ENCODE peak calls at places on chromosome 16, in nine cellular contexts. One of them, this sample, is unnamed.

GRCh38 chr16:10103096-10103495 is 79.1 kb downstream of the GRIN2A start:
- DNase-seq in skeletal muscle cell: no peak
- DNase-seq in T-helper 2 cell: no peak
- DNase-seq in AG09319: no peak
- DNase-seq in GM12865: no peak
- DNase-seq in fibroblast of the conjunctiva: no peak
- DNase-seq in H7: no peak
- DNase-seq in stimulated activated CD8-positive, alpha-beta memory T cell treated with anti-CD3 and anti-CD28 coated beads, Interleukin-7, amount 100 ng/mL, for 24 hours: no peak
- DNase-seq in RPMI8226: no peak
- DNase-seq in this sample: no peak

GRCh38 chr16:69916445-69916844 is 34.7 kb upstream of the CLEC18A start:
- DNase-seq in skeletal muscle cell: no peak
- DNase-seq in T-helper 2 cell: no peak
- DNase-seq in AG09319: no peak
- DNase-seq in GM12865: no peak
- DNase-seq in fibroblast of the conjunctiva: no peak
- DNase-seq in H7: no peak
- DNase-seq in stimulated activated CD8-positive, alpha-beta memory T cell treated with anti-CD3 and anti-CD28 coated beads, Interleukin-7, amount 100 ng/mL, for 24 hours: no peak
- DNase-seq in RPMI8226: no peak
- DNase-seq in this sample: no peak

GRCh38 chr16:84548971-84549844 is 44.7 kb upstream of the MEAK7 start:
- DNase-seq in skeletal muscle cell: no peak
- DNase-seq in T-helper 2 cell: peak; percentile 18
- DNase-seq in AG09319: no peak
- DNase-seq in GM12865: no peak
- DNase-seq in fibroblast of the conjunctiva: no peak
- DNase-seq in H7: no peak
- DNase-seq in stimulated activated CD8-positive, alpha-beta memory T cell treated with anti-CD3 and anti-CD28 coated beads, Interleukin-7, amount 100 ng/mL, for 24 hours: no peak
- DNase-seq in RPMI8226: no peak
- DNase-seq in this sample: peak; percentile 42

GRCh38 chr16:77744136-77744535 is 21.8 kb downstream of the NUDT7 start:
- DNase-seq in skeletal muscle cell: no peak
- DNase-seq in T-helper 2 cell: no peak
- DNase-seq in AG09319: no peak
- DNase-seq in GM12865: no peak
- DNase-seq in fibroblast of the conjunctiva: no peak
- DNase-seq in H7: no peak
- DNase-seq in stimulated activated CD8-positive, alpha-beta memory T cell treated with anti-CD3 and anti-CD28 coated beads, Interleukin-7, amount 100 ng/mL, for 24 hours: no peak
- DNase-seq in RPMI8226: no peak
- DNase-seq in this sample: no peak

GRCh38 chr16:55834044-55834443 is 1.1 kb upstream of the CES1 start:
- DNase-seq in skeletal muscle cell: no peak
- DNase-seq in T-helper 2 cell: no peak
- DNase-seq in AG09319: no peak
- DNase-seq in GM12865: peak; percentile 8
- DNase-seq in fibroblast of the conjunctiva: no peak
- DNase-seq in H7: no peak
- DNase-seq in stimulated activated CD8-positive, alpha-beta memory T cell treated with anti-CD3 and anti-CD28 coated beads, Interleukin-7, amount 100 ng/mL, for 24 hours: no peak
- DNase-seq in RPMI8226: no peak
- DNase-seq in this sample: no peak

GRCh38 chr16:85650864-85651811 is 37.6 kb downstream of the GINS2 start:
- DNase-seq in skeletal muscle cell: no peak
- DNase-seq in T-helper 2 cell: no peak
- DNase-seq in AG09319: no peak
- DNase-seq in GM12865: no peak
- DNase-seq in fibroblast of the conjunctiva: no peak
- DNase-seq in H7: peak; percentile 85
- DNase-seq in stimulated activated CD8-positive, alpha-beta memory T cell treated with anti-CD3 and anti-CD28 coated beads, Interleukin-7, amount 100 ng/mL, for 24 hours: no peak
- DNase-seq in RPMI8226: no peak
- DNase-seq in this sample: no peak

GRCh38 chr16:82329504-82330192 is 159.6 kb upstream of the MPHOSPH6 start:
- DNase-seq in skeletal muscle cell: no peak
- DNase-seq in T-helper 2 cell: no peak
- DNase-seq in AG09319: no peak
- DNase-seq in GM12865: no peak
- DNase-seq in fibroblast of the conjunctiva: no peak
- DNase-seq in H7: no peak
- DNase-seq in stimulated activated CD8-positive, alpha-beta memory T cell treated with anti-CD3 and anti-CD28 coated beads, Interleukin-7, amount 100 ng/mL, for 24 hours: no peak
- DNase-seq in RPMI8226: no peak
- DNase-seq in this sample: no peak

GRCh38 chr16:86566601-86566965 is at the start of gene FOXC2:
- DNase-seq in skeletal muscle cell: peak; percentile 91
- DNase-seq in T-helper 2 cell: peak; percentile 26
- DNase-seq in AG09319: peak; percentile 85
- DNase-seq in GM12865: no peak
- DNase-seq in fibroblast of the conjunctiva: peak; percentile 89
- DNase-seq in H7: peak; percentile 96
- DNase-seq in stimulated activated CD8-positive, alpha-beta memory T cell treated with anti-CD3 and anti-CD28 coated beads, Interleukin-7, amount 100 ng/mL, for 24 hours: peak; percentile 30
- DNase-seq in RPMI8226: no peak
- DNase-seq in this sample: peak; percentile 64

GRCh38 chr16:21194771-21195301 is 16.5 kb downstream of the ZP2 start:
- DNase-seq in skeletal muscle cell: no peak
- DNase-seq in T-helper 2 cell: no peak
- DNase-seq in AG09319: no peak
- DNase-seq in GM12865: peak; percentile 40
- DNase-seq in fibroblast of the conjunctiva: no peak
- DNase-seq in H7: no peak
- DNase-seq in stimulated activated CD8-positive, alpha-beta memory T cell treated with anti-CD3 and anti-CD28 coated beads, Interleukin-7, amount 100 ng/mL, for 24 hours: no peak
- DNase-seq in RPMI8226: no peak
- DNase-seq in this sample: no peak

GRCh38 chr16:22296225-22297113 is 740 bp upstream of the POLR3E start:
- DNase-seq in skeletal muscle cell: no peak
- DNase-seq in T-helper 2 cell: no peak
- DNase-seq in AG09319: no peak
- DNase-seq in GM12865: no peak
- DNase-seq in fibroblast of the conjunctiva: no peak
- DNase-seq in H7: peak; percentile 71
- DNase-seq in stimulated activated CD8-positive, alpha-beta memory T cell treated with anti-CD3 and anti-CD28 coated beads, Interleukin-7, amount 100 ng/mL, for 24 hours: no peak
- DNase-seq in RPMI8226: peak; percentile 41
- DNase-seq in this sample: no peak

GRCh38 chr16:24729967-24730815 is 740 bp downstream of the TNRC6A start:
- DNase-seq in skeletal muscle cell: no peak
- DNase-seq in T-helper 2 cell: peak; percentile 32
- DNase-seq in AG09319: no peak
- DNase-seq in GM12865: peak; percentile 38
- DNase-seq in fibroblast of the conjunctiva: no peak
- DNase-seq in H7: peak; percentile 88
- DNase-seq in stimulated activated CD8-positive, alpha-beta memory T cell treated with anti-CD3 and anti-CD28 coated beads, Interleukin-7, amount 100 ng/mL, for 24 hours: no peak
- DNase-seq in RPMI8226: peak; percentile 47
- DNase-seq in this sample: peak; percentile 39

GRCh38 chr16:86558355-86559193 is 3.5 kb upstream of the MTHFSD start:
- DNase-seq in skeletal muscle cell: no peak
- DNase-seq in T-helper 2 cell: no peak
- DNase-seq in AG09319: no peak
- DNase-seq in GM12865: no peak
- DNase-seq in fibroblast of the conjunctiva: no peak
- DNase-seq in H7: no peak
- DNase-seq in stimulated activated CD8-positive, alpha-beta memory T cell treated with anti-CD3 and anti-CD28 coated beads, Interleukin-7, amount 100 ng/mL, for 24 hours: no peak
- DNase-seq in RPMI8226: no peak
- DNase-seq in this sample: no peak

GRCh38 chr16:30335598-30336474 is 19.3 kb downstream of the CD2BP2 start:
- DNase-seq in skeletal muscle cell: no peak
- DNase-seq in T-helper 2 cell: no peak
- DNase-seq in AG09319: no peak
- DNase-seq in GM12865: peak; percentile 45
- DNase-seq in fibroblast of the conjunctiva: no peak
- DNase-seq in H7: no peak
- DNase-seq in stimulated activated CD8-positive, alpha-beta memory T cell treated with anti-CD3 and anti-CD28 coated beads, Interleukin-7, amount 100 ng/mL, for 24 hours: no peak
- DNase-seq in RPMI8226: peak; percentile 90
- DNase-seq in this sample: no peak

GRCh38 chr16:64012166-64012565 is 1109.7 kb downstream of the CDH11 start:
- DNase-seq in skeletal muscle cell: peak; percentile 4
- DNase-seq in T-helper 2 cell: no peak
- DNase-seq in AG09319: no peak
- DNase-seq in GM12865: no peak
- DNase-seq in fibroblast of the conjunctiva: peak; percentile 2
- DNase-seq in H7: no peak
- DNase-seq in stimulated activated CD8-positive, alpha-beta memory T cell treated with anti-CD3 and anti-CD28 coated beads, Interleukin-7, amount 100 ng/mL, for 24 hours: no peak
- DNase-seq in RPMI8226: no peak
- DNase-seq in this sample: no peak

GRCh38 chr16:46857261-46857962 is 26.4 kb upstream of the C16orf87 start:
- DNase-seq in skeletal muscle cell: peak; percentile 35
- DNase-seq in T-helper 2 cell: no peak
- DNase-seq in AG09319: no peak
- DNase-seq in GM12865: peak; percentile 32
- DNase-seq in fibroblast of the conjunctiva: no peak
- DNase-seq in H7: peak; percentile 40
- DNase-seq in stimulated activated CD8-positive, alpha-beta memory T cell treated with anti-CD3 and anti-CD28 coated beads, Interleukin-7, amount 100 ng/mL, for 24 hours: no peak
- DNase-seq in RPMI8226: peak; percentile 59
- DNase-seq in this sample: no peak

This sample was measured in activated naive CD4-positive, alpha-beta T cell treated with anti-CD3 and anti-CD28 coated beads, Interleukin-2, amount 50 U/mL, for 16 hours.